ENCODE peak calls at places on chromosomes 3 and 15, in eight cellular contexts. B, D, O, M, A, J, I and Y are unnamed samples.

GRCh38 chr3:105938826-105939225 is 70.0 kb upstream of the CBLB start:
- DNase-seq in M (no peak), J (no peak), D (no peak), B (no peak), O (no peak), I (peak; percentile 39), A (no peak), Y (no peak)

GRCh38 chr3:30187366-30187765 is 419.0 kb upstream of the TGFBR2 start:
- DNase-seq in O (no peak), J (no peak), M (no peak), A (no peak), D (no peak), I (no peak), B (no peak), Y (no peak)

GRCh38 chr3:188759516-188760005 is 412.2 kb upstream of the TPRG1 start:
- DNase-seq in B (no peak), M (no peak), D (no peak), J (no peak), I (no peak), A (no peak), O (no peak), Y (no peak)

GRCh38 chr3:135329479-135329878 is 534.4 kb downstream of the EPHB1 start:
- DNase-seq in M (no peak), O (peak; percentile 43), B (no peak), D (no peak), A (no peak), J (no peak), I (no peak), Y (no peak)

GRCh38 chr3:43159496-43160255 is 53.8 kb upstream of the POMGNT2 start:
- DNase-seq in D (no peak), O (no peak), I (no peak), B (no peak), M (no peak), A (no peak), J (no peak), Y (no peak)

GRCh38 chr3:53744351-53744750 is 101.9 kb downstream of the CHDH start:
- DNase-seq in D (no peak), A (no peak), M (no peak), O (no peak), I (no peak), B (no peak), J (no peak), Y (peak; percentile 72)

GRCh38 chr15:101288905-101289513 is 6.0 kb downstream of the SNRPA1 start:
- DNase-seq in O (no peak), J (no peak), I (no peak), B (peak; percentile 76), A (no peak), D (no peak), M (no peak), Y (peak; percentile 51)

GRCh38 chr15:62853833-62854210 is 188.7 kb upstream of the TPM1 start:
- DNase-seq in B (no peak), D (no peak), A (no peak), M (no peak), O (no peak), I (no peak), J (no peak), Y (no peak)

GRCh38 chr15:88994286-88994685 is 81.1 kb upstream of the MFGE8 start:
- DNase-seq in O (no peak), B (no peak), D (no peak), I (no peak), A (no peak), J (no peak), M (no peak), Y (no peak)

GRCh38 chr3:143002727-143003126 is 1.4 kb downstream of the U2SURP start:
- DNase-seq in O (no peak), I (no peak), J (no peak), B (peak; percentile 44), M (no peak), A (no peak), D (no peak), Y (no peak)

GRCh38 chr15:68990755-68991500 is 23.6 kb upstream of the NOX5 start:
- DNase-seq in O (no peak), A (no peak), B (peak; percentile 80), J (no peak), M (no peak), D (no peak), I (peak; percentile 100), Y (no peak)